ENCODE peak calls at places on chromosome 2, in ten cellular contexts. A is Kasumi-1; Z is IMR-90; R is activated T-cell treated with anti-CD3 and anti-CD28 coated beads for 1 hour; Y is PC-9; P is activated CD4-positive, alpha-beta T cell treated with anti-CD3 and anti-CD28 coated beads, Interleukin-2, amount 10 ng/mL, durations not matched to agents 7 days and 5 days; L is T follicular helper cell; G is head of caudate nucleus; O is stimulated activated CD4-positive, alpha-beta T cell treated with anti-CD3 and anti-CD28 coated beads, Interleukin-2, amount 100 ng/mL, for 48 hours; C is HFF-Myc. K is an unnamed sample.
A peak's percentile ranks its signal among the peaks of the same experiment; 100 is the strongest.

GRCh38 chr2:76295762-76296161 is 585.0 kb upstream of the GCFC2 start:
- DNase-seq in Z (no peak), C (no peak), R (no peak), L (no peak), O (no peak), P (no peak), Y (no peak), G (no peak), A (no peak), K (no peak)

GRCh38 chr2:233489666-233490065 is 76.9 kb downstream of the USP40 start:
- DNase-seq in Y (no peak), O (no peak), C (no peak), R (no peak), G (peak; percentile 73), Z (peak; percentile 31), P (no peak), A (no peak), L (no peak), K (no peak)

GRCh38 chr2:160279813-160280465 is 79.9 kb upstream of the ITGB6 start:
- DNase-seq in L (no peak), R (no peak), A (no peak), O (no peak), Y (no peak), C (no peak), Z (peak; percentile 61), P (no peak), G (no peak), K (peak; percentile 34)

GRCh38 chr2:226911932-226912331 is 76.1 kb downstream of the RHBDD1 start:
- DNase-seq in Y (no peak), A (no peak), O (no peak), L (no peak), Z (peak; percentile 74), P (no peak), R (no peak), C (peak; percentile 78), G (no peak), K (no peak)

GRCh38 chr2:218275368-218276072 is 5.2 kb downstream of the PNKD start:
- DNase-seq in R (no peak), C (no peak), A (no peak), O (no peak), Z (no peak), L (no peak), Y (no peak), P (no peak), G (no peak), K (no peak)

GRCh38 chr2:199092419-199092818 is 365.3 kb downstream of the SATB2 start:
- DNase-seq in Y (no peak), R (no peak), C (no peak), G (no peak), L (no peak), Z (no peak), A (no peak), O (no peak), P (no peak), K (no peak)

GRCh38 chr2:185417111-185417510 is 321.5 kb upstream of the FSIP2 start:
- DNase-seq in R (no peak), Y (no peak), C (no peak), Z (no peak), P (no peak), L (no peak), O (no peak), A (no peak), G (no peak), K (no peak)

GRCh38 chr2:46707909-46708308 is 207.7 kb downstream of the MCFD2 start:
- DNase-seq in O (no peak), G (no peak), L (no peak), A (no peak), C (no peak), Z (no peak), Y (no peak), P (no peak), R (no peak), K (no peak)

GRCh38 chr2:200592414-200593075 is 6.7 kb downstream of the AOX1 start:
- DNase-seq in P (no peak), L (no peak), A (peak; percentile 87), O (no peak), C (peak; percentile 19), R (no peak), Y (no peak), G (no peak), Z (peak; percentile 62), K (no peak)

GRCh38 chr2:188678921-188679320 is 295.3 kb upstream of the COL3A1 start:
- DNase-seq in A (no peak), G (no peak), P (no peak), C (no peak), Z (peak; percentile 76), R (no peak), Y (no peak), L (no peak), O (no peak), K (no peak)

GRCh38 chr2:88874063-88874657 is 182.7 kb downstream of the RPIA start:
- DNase-seq in C (peak; percentile 14), Z (peak; percentile 63), G (peak; percentile 39), O (peak; percentile 27), P (peak; percentile 69), R (peak; percentile 21), Y (peak; percentile 61), A (peak; percentile 55), L (peak; percentile 30), K (peak; percentile 12)

GRCh38 chr2:57701391-57701791 is 345.2 kb upstream of the VRK2 start:
- DNase-seq in Z (peak; percentile 0), L (no peak), O (no peak), Y (no peak), R (no peak), G (no peak), P (no peak), A (no peak), C (no peak), K (peak; percentile 69)

GRCh38 chr2:68675470-68675869 is 32.1 kb downstream of the PROKR1 start:
- DNase-seq in L (no peak), P (no peak), R (no peak), C (no peak), G (no peak), Z (no peak), Y (no peak), O (no peak), A (no peak), K (no peak)

GRCh38 chr2:170878061-170878460 is 51.0 kb upstream of the GORASP2 start:
- DNase-seq in Z (peak; percentile 39), Y (no peak), O (no peak), A (no peak), L (no peak), G (no peak), P (no peak), R (no peak), C (no peak), K (no peak)

GRCh38 chr2:134281815-134282419 is 28.0 kb downstream of the MGAT5 start:
- DNase-seq in G (no peak), R (no peak), Y (no peak), O (no peak), C (no peak), L (no peak), A (no peak), P (no peak), Z (no peak), K (no peak)

GRCh38 chr2:237128026-237128703 is 42.5 kb downstream of the COPS8 start:
- DNase-seq in R (no peak), Z (peak; percentile 100), C (peak; percentile 97), Y (peak; percentile 93), G (peak; percentile 74), A (no peak), P (no peak), L (no peak), O (peak; percentile 32), K (peak; percentile 96)

GRCh38 chr2:136116111-136116812 is 1.7 kb downstream of the CXCR4 start:
- DNase-seq in O (peak; percentile 43), L (peak; percentile 83), Y (no peak), P (peak; percentile 79), R (peak; percentile 76), C (no peak), A (peak; percentile 69), Z (no peak), G (no peak), K (peak; percentile 52)

GRCh38 chr2:229795058-229795457 is 80.7 kb upstream of the DNER start:
- DNase-seq in Y (no peak), O (no peak), P (no peak), G (no peak), R (no peak), L (no peak), Z (no peak), C (no peak), A (no peak), K (no peak)

GRCh38 chr2:109497447-109497846 is 116.3 kb downstream of the SEPTIN10 start:
- DNase-seq in R (no peak), Z (peak; percentile 95), G (no peak), P (no peak), A (no peak), Y (no peak), C (peak; percentile 86), O (no peak), L (no peak), K (no peak)